ENCODE peak calls at places on chromosomes 13 and 19, in six cellular contexts. B is NCI-H146, S is natural killer cell, V is A172, L is D341Med, Y is OCI-M1. Z is an unnamed sample.

GRCh38 chr13:49633687-49634086 is 5.4 kb downstream of the ARL11 start:
- DNase-seq in B (no peak), S (no peak), V (no peak), L (no peak), Y (no peak), Z (no peak)

GRCh38 chr19:11078893-11079292 is 10.4 kb upstream of the LDLR start:
- DNase-seq in B (no peak), S (no peak), V (no peak), L (no peak), Y (no peak), Z (no peak)

GRCh38 chr19:41161903-41162302 is 31.1 kb upstream of the CYP2S1 start:
- DNase-seq in B (no peak), S (no peak), V (no peak), L (no peak), Y (peak), Z (no peak)

GRCh38 chr13:99656843-99657506 is 155.7 kb downstream of the TM9SF2 start:
- DNase-seq in B (peak), S (no peak), V (no peak), L (no peak), Y (no peak), Z (no peak)

GRCh38 chr13:98411617-98412310 is 165.1 kb downstream of the STK24 start:
- DNase-seq in B (no peak), S (no peak), V (no peak), L (no peak), Y (no peak), Z (no peak)

GRCh38 chr19:55118401-55118991 is 1.1 kb upstream of the PPP1R12C start:
- DNase-seq in B (peak), S (no peak), V (no peak), L (no peak), Y (peak), Z (no peak)

GRCh38 chr19:6340493-6341201 is 7.2 kb upstream of the ACER1 start:
- DNase-seq in B (no peak), S (no peak), V (no peak), L (no peak), Y (no peak), Z (no peak)

GRCh38 chr19:49887653-49888477 is 8.8 kb downstream of the IL4I1 start:
- DNase-seq in B (peak), S (no peak), V (no peak), L (no peak), Y (no peak), Z (no peak)

GRCh38 chr19:35346193-35347052 is 1.3 kb upstream of the FFAR1 start:
- DNase-seq in B (no peak), S (peak), V (no peak), L (no peak), Y (no peak), Z (no peak)

GRCh38 chr13:19586904-19587634 is 25.7 kb upstream of the TPTE2 start:
- DNase-seq in B (peak), S (peak), V (no peak), L (no peak), Y (peak), Z (no peak)

Z was measured in Panc1.